ENCODE peak calls at places on chromosomes 13 and 19, in six cellular contexts. Y is sigmoid colon, W is testis, Z is suprapubic skin, H is NB4, F is ovary. R is an unnamed sample.

GRCh38 chr19:30857966-30858490 is 485.8 kb downstream of the ZNF536 start:
- DNase-seq in F (no peak), Y (no peak), W (no peak), Z (no peak), H (no peak), R (no peak)

GRCh38 chr13:110376120-110376519 is 69.0 kb downstream of the COL4A2 start:
- DNase-seq in H (no peak), F (no peak), Z (no peak), W (peak), Y (no peak), R (no peak)

GRCh38 chr19:20162821-20163220 is 4.2 kb upstream of the ZNF486 start:
- DNase-seq in H (peak), W (no peak), F (no peak), Z (no peak), Y (no peak), R (peak)

GRCh38 chr19:5905072-5905778 is 553 bp downstream of the VMAC start:
- DNase-seq in Y (no peak), F (no peak), H (no peak), Z (no peak), W (no peak), R (no peak)

GRCh38 chr13:24784319-24784718 is 20.4 kb downstream of the RNF17 start:
- DNase-seq in Y (no peak), H (no peak), W (no peak), F (no peak), Z (no peak), R (no peak)

GRCh38 chr13:38358703-38359102 is 9.1 kb downstream of the UFM1 start:
- DNase-seq in H (no peak), Z (no peak), W (no peak), Y (no peak), F (no peak), R (no peak)

GRCh38 chr13:101527130-101527529 is 74.7 kb downstream of the ITGBL1 start:
- DNase-seq in F (no peak), W (no peak), Z (no peak), H (no peak), Y (no peak), R (no peak)

GRCh38 chr19:3570619-3571018 is 2.1 kb upstream of the HMG20B start:
- DNase-seq in W (no peak), F (no peak), H (no peak), Y (no peak), Z (no peak), R (no peak)

GRCh38 chr13:76848596-76848995 is 37.6 kb downstream of the KCTD12 start:
- DNase-seq in W (peak), H (peak), Y (peak), F (no peak), Z (peak), R (no peak)

GRCh38 chr13:58056411-58056810 is 424.9 kb downstream of the PCDH17 start:
- DNase-seq in Y (no peak), W (no peak), F (no peak), H (no peak), Z (no peak), R (no peak)

GRCh38 chr13:58059624-58060023 is 428.1 kb downstream of the PCDH17 start:
- DNase-seq in W (no peak), H (no peak), Y (no peak), Z (no peak), F (no peak), R (no peak)
- TF ChIP-seq POLR2A in W (no peak), H (no peak), Y (no peak), Z (no peak), F (no peak), R (no peak)

GRCh38 chr19:49489601-49490167 is 2.3 kb downstream of the RPL13A start:
- DNase-seq in W (no peak), Z (no peak), H (no peak), F (no peak), Y (no peak), R (no peak)
- TF ChIP-seq POLR2A in W (no peak), Z (no peak), H (no peak), F (no peak), Y (no peak), R (no peak)

DNA sequence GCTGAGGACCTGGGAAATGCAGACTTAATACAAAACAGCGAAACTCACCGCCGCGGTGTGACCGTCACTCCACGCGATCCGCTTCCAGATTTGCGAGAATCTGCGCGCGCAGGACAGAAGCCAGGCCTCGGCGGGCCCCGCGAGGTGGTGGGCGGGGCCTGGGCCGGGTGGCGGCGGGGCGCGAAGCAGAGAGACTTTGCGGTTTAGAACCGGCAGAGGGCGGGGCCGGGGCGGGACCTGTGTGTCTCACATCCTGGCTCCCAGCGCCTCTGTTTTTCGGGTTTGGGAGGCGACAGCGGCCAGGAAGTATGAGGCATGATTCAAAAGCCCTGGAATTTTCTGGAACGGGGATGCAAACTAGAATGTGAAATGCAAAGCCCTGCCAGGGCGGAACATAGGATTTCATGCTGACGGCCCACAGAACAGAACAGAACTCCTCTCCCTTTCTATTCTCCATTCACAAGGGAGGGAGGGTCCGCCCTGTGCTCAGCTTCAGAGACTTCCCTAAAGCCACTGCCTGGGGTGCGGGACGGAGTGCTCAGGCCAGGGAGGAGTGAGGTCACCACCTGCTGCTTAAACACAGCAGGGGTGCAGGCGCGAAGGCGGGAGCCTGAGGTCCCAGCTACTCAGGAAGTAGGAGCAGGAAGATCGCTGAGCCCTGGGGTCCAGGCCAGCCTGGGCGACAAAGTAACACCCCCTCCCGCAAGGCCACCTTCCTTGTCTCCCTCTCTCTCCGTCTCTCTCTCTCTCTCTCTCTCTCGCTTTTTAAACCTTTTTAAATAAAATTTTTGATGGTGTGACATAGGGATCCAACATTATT is 44.2 kb downstream of the ZNF611 start:
- DNase-seq in W (peak), Z (peak), H (peak), Y (peak), F (peak), R (peak)
- TF ChIP-seq POLR2A in W (peak), Z (peak), H (peak), Y (peak), F (peak), R (no peak)

DNA sequence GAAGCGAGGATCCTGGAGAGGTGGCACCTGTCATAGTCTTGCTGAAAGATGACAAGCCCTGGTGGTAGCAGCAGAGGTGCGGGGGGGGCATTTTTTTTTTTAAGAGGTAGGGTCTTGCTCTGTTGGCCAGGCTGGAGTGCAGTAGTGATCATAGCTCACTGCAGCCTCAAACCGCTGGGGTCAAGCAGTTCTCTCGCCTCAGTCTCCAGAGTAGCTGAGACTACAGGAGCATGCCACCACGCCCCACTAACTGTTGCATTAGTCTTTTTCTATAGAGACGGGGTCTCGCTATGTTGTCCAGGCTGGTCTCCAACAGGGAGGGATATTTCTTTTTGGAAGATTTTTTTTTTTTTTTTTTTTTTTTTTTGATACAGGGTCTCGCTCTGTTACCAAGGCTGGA is 3.3 kb downstream of the BAX start:
- DNase-seq in F (no peak), Y (no peak), H (no peak), W (no peak), Z (no peak), R (no peak)
- TF ChIP-seq POLR2A in F (no peak), Y (no peak), H (no peak), W (no peak), Z (no peak), R (no peak)

R was measured in upper lobe of left lung.